ENCODE peak calls at places on chromosomes 7 and 10, in six cellular contexts. One of them, this sample, is unnamed. For H3K27me3, the result is how much of the 10 kb centered on the place peaks cover.

GRCh38 chr10:101856626-101857025 is 13.0 kb upstream of the KCNIP2 start:
- DNase-seq in IMR-90: peak
- DNase-seq in endodermal cell: no peak
- DNase-seq in WERI-Rb-1: no peak
- DNase-seq in lower lobe of right lung: no peak
- DNase-seq in pancreas: no peak
- DNase-seq in this sample: no peak

GRCh38 chr10:4720463-4720862 is 105.5 kb upstream of the AKR1E2 start:
- DNase-seq in endodermal cell: no peak
- DNase-seq in pancreas: no peak
- DNase-seq in lower lobe of right lung: no peak
- DNase-seq in IMR-90: peak
- DNase-seq in WERI-Rb-1: no peak
- DNase-seq in this sample: no peak

GRCh38 chr10:79224263-79224949 is 122.9 kb upstream of the PPIF start:
- DNase-seq in WERI-Rb-1: no peak
- DNase-seq in pancreas: no peak
- DNase-seq in lower lobe of right lung: no peak
- DNase-seq in endodermal cell: no peak
- DNase-seq in IMR-90: no peak
- DNase-seq in this sample: no peak

GRCh38 chr7:74134117-74134539 is 40.0 kb upstream of the EIF4H start:
- DNase-seq in pancreas: no peak
- DNase-seq in lower lobe of right lung: no peak
- DNase-seq in IMR-90: no peak
- DNase-seq in WERI-Rb-1: no peak
- DNase-seq in endodermal cell: no peak
- DNase-seq in this sample: no peak

GRCh38 chr7:22589641-22590141 is 89.7 kb upstream of the STEAP1B start:
- DNase-seq in lower lobe of right lung: peak
- DNase-seq in endodermal cell: no peak
- DNase-seq in WERI-Rb-1: no peak
- DNase-seq in IMR-90: peak
- DNase-seq in pancreas: no peak
- DNase-seq in this sample: peak

GRCh38 chr7:69654849-69655707 is 56.8 kb downstream of the AUTS2 start:
- DNase-seq in endodermal cell: no peak
- DNase-seq in lower lobe of right lung: no peak
- DNase-seq in WERI-Rb-1: no peak
- DNase-seq in pancreas: no peak
- DNase-seq in IMR-90: no peak
- DNase-seq in this sample: no peak

GRCh38 chr10:36450385-36450784 is 675.0 kb upstream of the ANKRD30A start:
- DNase-seq in endodermal cell: no peak
- DNase-seq in pancreas: no peak
- DNase-seq in WERI-Rb-1: no peak
- DNase-seq in lower lobe of right lung: no peak
- DNase-seq in IMR-90: peak
- DNase-seq in this sample: no peak

GRCh38 chr10:34780818-34781380 is 34.2 kb downstream of the PARD3 start:
- DNase-seq in endodermal cell: peak
- DNase-seq in lower lobe of right lung: no peak
- DNase-seq in IMR-90: peak
- DNase-seq in WERI-Rb-1: peak
- DNase-seq in pancreas: peak
- DNase-seq in this sample: peak

GRCh38 chr7:20260219-20260618 is 43.0 kb upstream of the MACC1 start:
- DNase-seq in pancreas: no peak
- DNase-seq in lower lobe of right lung: no peak
- DNase-seq in WERI-Rb-1: no peak
- DNase-seq in IMR-90: peak
- DNase-seq in endodermal cell: no peak
- DNase-seq in this sample: peak

GRCh38 chr7:120337308-120337907 is 64.4 kb downstream of the KCND2 start:
- DNase-seq in lower lobe of right lung: no peak
- DNase-seq in pancreas: no peak
- DNase-seq in endodermal cell: no peak
- DNase-seq in IMR-90: peak
- DNase-seq in WERI-Rb-1: no peak
- DNase-seq in this sample: no peak

GRCh38 chr7:8176370-8177081 is 85.4 kb downstream of the ICA1 start:
- DNase-seq in lower lobe of right lung: no peak
- DNase-seq in IMR-90: no peak
- DNase-seq in endodermal cell: no peak
- DNase-seq in WERI-Rb-1: no peak
- DNase-seq in pancreas: no peak
- DNase-seq in this sample: no peak

GRCh38 chr7:77434570-77434969 is 18.4 kb upstream of the GSAP start:
- DNase-seq in WERI-Rb-1: no peak
- DNase-seq in IMR-90: peak
- DNase-seq in lower lobe of right lung: no peak
- DNase-seq in pancreas: no peak
- DNase-seq in endodermal cell: no peak
- DNase-seq in this sample: no peak

GRCh38 chr10:62036186-62037081 is 134.9 kb downstream of the ARID5B start:
- DNase-seq in IMR-90: no peak
- DNase-seq in lower lobe of right lung: no peak
- DNase-seq in pancreas: no peak
- DNase-seq in endodermal cell: peak
- DNase-seq in WERI-Rb-1: no peak
- DNase-seq in this sample: no peak

GRCh38 chr7:2450198-2451107 is 25.7 kb downstream of the GRIFIN start:
- DNase-seq in WERI-Rb-1: no peak
- DNase-seq in lower lobe of right lung: no peak
- DNase-seq in pancreas: no peak
- DNase-seq in IMR-90: no peak
- DNase-seq in endodermal cell: no peak
- DNase-seq in this sample: no peak

GRCh38 chr7:5077740-5078139 is 32.1 kb downstream of the RBAK start:
- DNase-seq in IMR-90: peak
- DNase-seq in endodermal cell: no peak
- DNase-seq in pancreas: no peak
- DNase-seq in WERI-Rb-1: no peak
- DNase-seq in lower lobe of right lung: no peak
- DNase-seq in this sample: no peak

GRCh38 chr7:379456-380225 is 89.7 kb downstream of the FOXL3 start:
- DNase-seq in WERI-Rb-1: no peak
- DNase-seq in endodermal cell: peak
- DNase-seq in IMR-90: no peak
- DNase-seq in pancreas: no peak
- DNase-seq in lower lobe of right lung: peak
- DNase-seq in this sample: no peak

GRCh38 chr10:47438857-47439474 is 44.9 kb downstream of the ANXA8 start:
- DNase-seq in endodermal cell: peak
- DNase-seq in pancreas: peak
- DNase-seq in lower lobe of right lung: peak
- DNase-seq in WERI-Rb-1: peak
- DNase-seq in IMR-90: peak
- DNase-seq in this sample: no peak

GRCh38 chr10:11798862-11799735 is 24.1 kb upstream of the PROSER2 start:
- DNase-seq in pancreas: no peak
- DNase-seq in WERI-Rb-1: no peak
- DNase-seq in endodermal cell: peak
- DNase-seq in IMR-90: no peak
- DNase-seq in lower lobe of right lung: no peak
- DNase-seq in this sample: no peak

GRCh38 chr10:25072786-25073185 is 56.4 kb downstream of the THNSL1 start:
- DNase-seq in IMR-90: no peak
- DNase-seq in WERI-Rb-1: no peak
- DNase-seq in lower lobe of right lung: no peak
- DNase-seq in pancreas: no peak
- DNase-seq in endodermal cell: no peak
- DNase-seq in this sample: no peak

GRCh38 chr7:20198295-20198694 is 18.9 kb downstream of the MACC1 start:
- DNase-seq in pancreas: no peak
- DNase-seq in lower lobe of right lung: no peak
- DNase-seq in endodermal cell: no peak
- DNase-seq in IMR-90: no peak
- DNase-seq in WERI-Rb-1: no peak
- DNase-seq in this sample: no peak

GRCh38 chr7:156889746-156890145 is 3.2 kb downstream of the LMBR1 start:
- DNase-seq in lower lobe of right lung: no peak
- DNase-seq in pancreas: no peak
- DNase-seq in WERI-Rb-1: no peak
- DNase-seq in IMR-90: no peak
- DNase-seq in endodermal cell: no peak
- DNase-seq in this sample: no peak

GRCh38 chr7:111363099-111363498 is 199.2 kb downstream of the IMMP2L start:
- DNase-seq in endodermal cell: no peak
- DNase-seq in WERI-Rb-1: no peak
- DNase-seq in lower lobe of right lung: no peak
- DNase-seq in IMR-90: peak
- DNase-seq in pancreas: no peak
- DNase-seq in this sample: no peak

DNA sequence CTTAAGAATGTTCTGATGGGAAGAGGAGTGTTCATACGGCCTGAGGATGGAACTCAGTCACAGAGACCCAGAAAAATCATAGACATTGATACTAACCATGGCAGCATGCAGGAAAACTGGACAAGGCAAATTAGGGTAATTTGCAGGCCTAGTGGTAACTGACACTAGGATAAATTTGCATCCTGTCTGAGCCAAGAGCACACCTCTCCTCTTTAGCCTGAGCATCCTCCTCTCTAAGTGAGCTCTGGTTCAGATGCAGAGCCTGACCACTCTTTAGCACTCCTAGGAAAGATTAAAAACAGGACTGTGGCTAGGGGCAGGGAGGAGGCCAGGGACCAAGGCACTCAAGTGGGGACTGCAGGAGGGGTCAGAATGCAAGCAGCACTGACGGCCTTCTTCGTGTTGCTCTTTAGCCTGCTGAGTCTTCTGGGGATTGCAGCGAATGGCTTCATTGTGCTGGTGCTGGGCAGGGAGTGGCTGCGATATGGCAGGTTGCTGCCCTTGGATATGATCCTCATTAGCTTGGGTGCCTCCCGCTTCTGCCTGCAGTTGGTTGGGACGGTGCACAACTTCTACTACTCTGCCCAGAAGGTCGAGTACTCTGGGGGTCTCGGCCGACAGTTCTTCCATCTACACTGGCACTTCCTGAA is at the start of gene TAS2R41:
- DNase-seq in WERI-Rb-1: no peak
- DNase-seq in IMR-90: no peak
- DNase-seq in pancreas: no peak
- DNase-seq in endodermal cell: peak
- DNase-seq in lower lobe of right lung: no peak
- DNase-seq in this sample: no peak
- H3K27ac ChIP-seq in WERI-Rb-1: no peak
- H3K27ac ChIP-seq in IMR-90: no peak
- H3K27ac ChIP-seq in pancreas: no peak
- H3K27ac ChIP-seq in endodermal cell: no peak
- H3K27ac ChIP-seq in lower lobe of right lung: no peak
- H3K27ac ChIP-seq in this sample: no peak

DNA sequence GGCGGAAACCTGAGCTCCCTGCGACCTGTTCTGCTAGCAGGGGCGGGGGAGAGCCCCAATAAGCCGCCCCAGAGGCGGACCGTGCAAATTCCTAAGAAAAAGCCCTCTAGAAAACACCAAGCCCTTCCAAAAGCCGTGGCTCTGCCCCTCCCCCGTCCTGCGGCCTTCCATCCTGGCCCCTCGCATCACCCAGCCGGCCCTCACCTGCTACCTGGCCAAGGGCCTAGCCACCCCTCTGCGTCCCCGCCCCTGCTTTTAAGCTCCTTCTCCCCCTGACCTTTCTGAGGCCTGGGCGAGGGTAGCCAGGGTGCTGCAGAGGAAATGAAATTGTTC is 24.9 kb downstream of the SKIDA1 start:
- DNase-seq in WERI-Rb-1: no peak
- DNase-seq in lower lobe of right lung: no peak
- DNase-seq in endodermal cell: peak
- DNase-seq in pancreas: no peak
- DNase-seq in IMR-90: no peak
- DNase-seq in this sample: no peak
- H3K4me3 ChIP-seq in WERI-Rb-1: no peak
- H3K4me3 ChIP-seq in lower lobe of right lung: peak
- H3K4me3 ChIP-seq in endodermal cell: peak
- H3K4me3 ChIP-seq in pancreas: no peak
- H3K4me3 ChIP-seq in IMR-90: no peak
- H3K4me3 ChIP-seq in this sample: peak

GRCh38 chr7:126203185-126203584 is 1049.6 kb downstream of the GRM8 start:
- DNase-seq in IMR-90: no peak
- DNase-seq in pancreas: no peak
- DNase-seq in endodermal cell: no peak
- DNase-seq in WERI-Rb-1: no peak
- DNase-seq in lower lobe of right lung: no peak
- DNase-seq in this sample: no peak
- H3K27me3 ChIP-seq in IMR-90: under half
- H3K27me3 ChIP-seq in pancreas: under half
- H3K27me3 ChIP-seq in endodermal cell: under half
- H3K27me3 ChIP-seq in WERI-Rb-1: under half
- H3K27me3 ChIP-seq in lower lobe of right lung: under half
- H3K27me3 ChIP-seq in this sample: under half

GRCh38 chr7:96306385-96307125 is 15.3 kb downstream of the SLC25A13 start:
- DNase-seq in WERI-Rb-1: no peak
- DNase-seq in pancreas: no peak
- DNase-seq in endodermal cell: no peak
- DNase-seq in lower lobe of right lung: peak
- DNase-seq in IMR-90: no peak
- DNase-seq in this sample: no peak
- H3K27ac ChIP-seq in WERI-Rb-1: no peak
- H3K27ac ChIP-seq in pancreas: no peak
- H3K27ac ChIP-seq in endodermal cell: no peak
- H3K27ac ChIP-seq in lower lobe of right lung: no peak
- H3K27ac ChIP-seq in IMR-90: no peak
- H3K27ac ChIP-seq in this sample: no peak

DNA sequence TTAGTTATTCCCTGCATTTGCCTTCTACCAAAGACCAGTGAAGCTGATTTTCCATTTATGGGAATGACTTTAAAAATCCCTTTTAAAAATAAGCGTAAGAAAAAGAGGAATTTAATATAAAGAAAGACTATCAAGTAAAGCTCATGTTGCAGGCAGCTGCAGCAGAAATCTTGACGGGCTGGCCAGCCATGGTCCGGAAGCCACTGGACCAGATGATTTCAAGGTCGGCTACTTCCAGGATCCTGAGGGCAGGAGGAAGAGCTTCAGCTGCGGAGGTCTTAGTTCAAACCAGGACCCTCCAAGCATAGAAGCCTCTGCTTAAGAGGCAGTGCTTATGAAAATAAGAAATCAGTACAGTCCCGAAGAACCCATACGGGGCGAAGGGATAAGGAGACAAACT is 220.2 kb upstream of the CELF2 start:
- DNase-seq in pancreas: no peak
- DNase-seq in endodermal cell: peak
- DNase-seq in IMR-90: no peak
- DNase-seq in WERI-Rb-1: no peak
- DNase-seq in lower lobe of right lung: no peak
- DNase-seq in this sample: peak
- H3K4me3 ChIP-seq in pancreas: no peak
- H3K4me3 ChIP-seq in endodermal cell: no peak
- H3K4me3 ChIP-seq in IMR-90: no peak
- H3K4me3 ChIP-seq in WERI-Rb-1: no peak
- H3K4me3 ChIP-seq in lower lobe of right lung: peak
- H3K4me3 ChIP-seq in this sample: peak

GRCh38 chr10:133239990-133240389 is 2.3 kb downstream of the VENTX start:
- DNase-seq in IMR-90: no peak
- DNase-seq in WERI-Rb-1: no peak
- DNase-seq in pancreas: no peak
- DNase-seq in endodermal cell: no peak
- DNase-seq in lower lobe of right lung: no peak
- DNase-seq in this sample: no peak
- H3K27me3 ChIP-seq in IMR-90: half or more
- H3K27me3 ChIP-seq in WERI-Rb-1: under half
- H3K27me3 ChIP-seq in pancreas: under half
- H3K27me3 ChIP-seq in endodermal cell: under half
- H3K27me3 ChIP-seq in lower lobe of right lung: half or more
- H3K27me3 ChIP-seq in this sample: half or more

This sample was measured in heart right ventricle.